ENCODE peak calls at places on chromosome 1, in seven cellular contexts. One of them, this sample, is unnamed.

GRCh38 chr1:24929876-24930702 is at the start of gene RUNX3:
- DNase-seq in fibroblast of lung: no peak
- DNase-seq in brain microvascular endothelial cell: no peak
- DNase-seq in HL-60: peak
- DNase-seq in glutamatergic neuron: no peak
- DNase-seq in left lung: peak
- DNase-seq in HFF-Myc: no peak
- DNase-seq in this sample: peak

GRCh38 chr1:162215902-162216301 is 146.4 kb downstream of the NOS1AP start:
- DNase-seq in fibroblast of lung: no peak
- DNase-seq in brain microvascular endothelial cell: no peak
- DNase-seq in HL-60: no peak
- DNase-seq in glutamatergic neuron: no peak
- DNase-seq in left lung: no peak
- DNase-seq in HFF-Myc: no peak
- DNase-seq in this sample: peak

GRCh38 chr1:54312874-54313316 is 93.3 kb downstream of the SSBP3 start:
- DNase-seq in fibroblast of lung: peak
- DNase-seq in brain microvascular endothelial cell: peak
- DNase-seq in HL-60: no peak
- DNase-seq in glutamatergic neuron: no peak
- DNase-seq in left lung: peak
- DNase-seq in HFF-Myc: peak
- DNase-seq in this sample: no peak

GRCh38 chr1:71046891-71047634 is 553 bp downstream of the PTGER3 start:
- DNase-seq in fibroblast of lung: no peak
- DNase-seq in brain microvascular endothelial cell: no peak
- DNase-seq in HL-60: no peak
- DNase-seq in glutamatergic neuron: peak
- DNase-seq in left lung: no peak
- DNase-seq in HFF-Myc: no peak
- DNase-seq in this sample: peak

GRCh38 chr1:71242239-71242638 is 161.4 kb upstream of the ZRANB2 start:
- DNase-seq in fibroblast of lung: peak
- DNase-seq in brain microvascular endothelial cell: no peak
- DNase-seq in HL-60: no peak
- DNase-seq in glutamatergic neuron: no peak
- DNase-seq in left lung: no peak
- DNase-seq in HFF-Myc: no peak
- DNase-seq in this sample: no peak

GRCh38 chr1:241947355-241947754 is 10.2 kb upstream of the BECN2 start:
- DNase-seq in fibroblast of lung: no peak
- DNase-seq in brain microvascular endothelial cell: no peak
- DNase-seq in HL-60: no peak
- DNase-seq in glutamatergic neuron: no peak
- DNase-seq in left lung: no peak
- DNase-seq in HFF-Myc: no peak
- DNase-seq in this sample: no peak

GRCh38 chr1:30757196-30757949 is at the start of gene LAPTM5:
- DNase-seq in fibroblast of lung: peak
- DNase-seq in brain microvascular endothelial cell: peak
- DNase-seq in HL-60: no peak
- DNase-seq in glutamatergic neuron: no peak
- DNase-seq in left lung: peak
- DNase-seq in HFF-Myc: peak
- DNase-seq in this sample: no peak

GRCh38 chr1:43288058-43288784 is 2.8 kb upstream of the C1orf210 start:
- DNase-seq in fibroblast of lung: no peak
- DNase-seq in brain microvascular endothelial cell: no peak
- DNase-seq in HL-60: no peak
- DNase-seq in glutamatergic neuron: no peak
- DNase-seq in left lung: no peak
- DNase-seq in HFF-Myc: no peak
- DNase-seq in this sample: no peak

GRCh38 chr1:234270103-234270502 is 103.2 kb upstream of the COA6 start:
- DNase-seq in fibroblast of lung: no peak
- DNase-seq in brain microvascular endothelial cell: no peak
- DNase-seq in HL-60: no peak
- DNase-seq in glutamatergic neuron: no peak
- DNase-seq in left lung: no peak
- DNase-seq in HFF-Myc: no peak
- DNase-seq in this sample: no peak

GRCh38 chr1:205061227-205061626 is 18.2 kb downstream of the CNTN2 start:
- DNase-seq in fibroblast of lung: no peak
- DNase-seq in brain microvascular endothelial cell: no peak
- DNase-seq in HL-60: no peak
- DNase-seq in glutamatergic neuron: no peak
- DNase-seq in left lung: no peak
- DNase-seq in HFF-Myc: no peak
- DNase-seq in this sample: no peak

GRCh38 chr1:15429701-15430149 is 8.5 kb upstream of the CTRC start:
- DNase-seq in fibroblast of lung: peak
- DNase-seq in brain microvascular endothelial cell: peak
- DNase-seq in HL-60: no peak
- DNase-seq in glutamatergic neuron: no peak
- DNase-seq in left lung: no peak
- DNase-seq in HFF-Myc: no peak
- DNase-seq in this sample: no peak

GRCh38 chr1:172699111-172699510 is 40.2 kb downstream of the FASLG start:
- DNase-seq in fibroblast of lung: no peak
- DNase-seq in brain microvascular endothelial cell: peak
- DNase-seq in HL-60: no peak
- DNase-seq in glutamatergic neuron: no peak
- DNase-seq in left lung: no peak
- DNase-seq in HFF-Myc: no peak
- DNase-seq in this sample: no peak

GRCh38 chr1:208858738-208859137 is 614.6 kb upstream of the PLXNA2 start:
- DNase-seq in fibroblast of lung: no peak
- DNase-seq in brain microvascular endothelial cell: no peak
- DNase-seq in HL-60: no peak
- DNase-seq in glutamatergic neuron: no peak
- DNase-seq in left lung: no peak
- DNase-seq in HFF-Myc: no peak
- DNase-seq in this sample: no peak

GRCh38 chr1:239841635-239842034 is 250.0 kb upstream of the FMN2 start:
- DNase-seq in fibroblast of lung: no peak
- DNase-seq in brain microvascular endothelial cell: no peak
- DNase-seq in HL-60: no peak
- DNase-seq in glutamatergic neuron: no peak
- DNase-seq in left lung: no peak
- DNase-seq in HFF-Myc: no peak
- DNase-seq in this sample: no peak

GRCh38 chr1:30451532-30452125 is 271.8 kb downstream of the MATN1 start:
- DNase-seq in fibroblast of lung: no peak
- DNase-seq in brain microvascular endothelial cell: no peak
- DNase-seq in HL-60: no peak
- DNase-seq in glutamatergic neuron: no peak
- DNase-seq in left lung: no peak
- DNase-seq in HFF-Myc: no peak
- DNase-seq in this sample: no peak

GRCh38 chr1:235367000-235367908 is at the start of gene TBCE:
- DNase-seq in fibroblast of lung: peak
- DNase-seq in brain microvascular endothelial cell: peak
- DNase-seq in HL-60: peak
- DNase-seq in glutamatergic neuron: peak
- DNase-seq in left lung: peak
- DNase-seq in HFF-Myc: peak
- DNase-seq in this sample: peak
- TF ChIP-seq CTCF in fibroblast of lung: no peak
- TF ChIP-seq CTCF in brain microvascular endothelial cell: peak
- TF ChIP-seq CTCF in HL-60: no peak
- TF ChIP-seq CTCF in glutamatergic neuron: no peak
- TF ChIP-seq CTCF in left lung: no peak
- TF ChIP-seq CTCF in HFF-Myc: no peak
- TF ChIP-seq CTCF in this sample: no peak

GRCh38 chr1:9719978-9720722 is 68.6 kb downstream of the PIK3CD start:
- DNase-seq in fibroblast of lung: no peak
- DNase-seq in brain microvascular endothelial cell: no peak
- DNase-seq in HL-60: no peak
- DNase-seq in glutamatergic neuron: no peak
- DNase-seq in left lung: no peak
- DNase-seq in HFF-Myc: no peak
- DNase-seq in this sample: no peak
- TF ChIP-seq CTCF in fibroblast of lung: no peak
- TF ChIP-seq CTCF in brain microvascular endothelial cell: no peak
- TF ChIP-seq CTCF in HL-60: no peak
- TF ChIP-seq CTCF in glutamatergic neuron: peak
- TF ChIP-seq CTCF in left lung: no peak
- TF ChIP-seq CTCF in HFF-Myc: no peak
- TF ChIP-seq CTCF in this sample: no peak

GRCh38 chr1:2468041-2468472 is 8.0 kb upstream of the PLCH2 start:
- DNase-seq in fibroblast of lung: peak
- DNase-seq in brain microvascular endothelial cell: no peak
- DNase-seq in HL-60: no peak
- DNase-seq in glutamatergic neuron: no peak
- DNase-seq in left lung: no peak
- DNase-seq in HFF-Myc: no peak
- DNase-seq in this sample: peak

GRCh38 chr1:2463396-2463795 is 12.7 kb upstream of the PLCH2 start:
- DNase-seq in fibroblast of lung: peak
- DNase-seq in brain microvascular endothelial cell: no peak
- DNase-seq in HL-60: no peak
- DNase-seq in glutamatergic neuron: no peak
- DNase-seq in left lung: no peak
- DNase-seq in HFF-Myc: no peak
- DNase-seq in this sample: no peak

GRCh38 chr1:2466834-2467554 is 9.1 kb upstream of the PLCH2 start:
- DNase-seq in fibroblast of lung: no peak
- DNase-seq in brain microvascular endothelial cell: no peak
- DNase-seq in HL-60: no peak
- DNase-seq in glutamatergic neuron: peak
- DNase-seq in left lung: no peak
- DNase-seq in HFF-Myc: no peak
- DNase-seq in this sample: peak

GRCh38 chr1:2466270-2466665 is 9.8 kb upstream of the PLCH2 start:
- DNase-seq in fibroblast of lung: no peak
- DNase-seq in brain microvascular endothelial cell: no peak
- DNase-seq in HL-60: no peak
- DNase-seq in glutamatergic neuron: no peak
- DNase-seq in left lung: no peak
- DNase-seq in HFF-Myc: no peak
- DNase-seq in this sample: no peak

DNA sequence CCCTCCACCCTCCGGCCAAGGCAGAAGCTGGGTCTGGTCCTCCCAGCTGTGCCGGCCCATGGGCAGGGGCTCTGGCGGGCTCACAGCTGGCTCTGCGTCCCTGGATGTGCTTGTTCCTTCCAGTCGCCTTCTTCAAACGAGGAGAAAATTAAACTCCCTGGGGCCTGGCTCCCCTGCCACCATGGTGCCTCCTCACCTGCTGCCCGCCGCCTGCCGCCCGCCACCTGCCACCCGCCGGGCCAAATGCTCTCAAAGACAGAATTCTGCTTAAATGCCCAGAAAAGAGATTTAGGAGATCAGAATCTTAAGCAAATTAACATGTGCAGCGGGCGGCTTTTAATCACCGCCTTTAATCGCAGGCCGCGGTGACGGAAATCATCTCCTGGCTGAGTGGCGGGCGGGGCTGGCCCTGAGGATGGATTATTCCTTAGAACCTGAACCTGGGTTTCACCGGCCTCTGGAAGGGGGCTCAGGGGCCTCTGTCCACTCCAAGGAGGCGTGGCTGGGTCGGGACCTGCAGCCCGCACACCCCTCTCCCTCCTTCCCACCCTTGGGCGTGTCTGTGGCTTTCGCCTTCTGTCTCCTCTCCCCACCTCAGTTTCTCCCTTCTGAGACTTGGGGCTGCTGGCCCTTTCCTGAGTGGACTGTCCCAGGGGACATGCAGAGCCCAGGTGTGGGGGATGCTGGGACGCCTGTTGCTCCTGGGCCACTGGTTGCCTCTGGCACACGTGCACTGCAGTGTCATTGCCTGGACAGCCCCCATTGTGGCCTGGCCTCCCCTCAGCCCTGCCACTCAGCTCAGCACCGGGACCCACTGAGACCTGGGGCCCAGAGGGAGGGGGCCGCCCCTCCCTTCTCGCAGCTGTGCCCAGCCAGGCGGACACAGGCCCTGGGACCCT is 10.5 kb upstream of the PLCH2 start:
- DNase-seq in fibroblast of lung: no peak
- DNase-seq in brain microvascular endothelial cell: no peak
- DNase-seq in HL-60: no peak
- DNase-seq in glutamatergic neuron: no peak
- DNase-seq in left lung: no peak
- DNase-seq in HFF-Myc: no peak
- DNase-seq in this sample: no peak
- TF ChIP-seq CTCF in fibroblast of lung: no peak
- TF ChIP-seq CTCF in brain microvascular endothelial cell: no peak
- TF ChIP-seq CTCF in HL-60: no peak
- TF ChIP-seq CTCF in glutamatergic neuron: no peak
- TF ChIP-seq CTCF in left lung: no peak
- TF ChIP-seq CTCF in HFF-Myc: no peak
- TF ChIP-seq CTCF in this sample: no peak

GRCh38 chr1:224450956-224451350 is 16.4 kb upstream of the WDR26 start:
- DNase-seq in fibroblast of lung: no peak
- DNase-seq in brain microvascular endothelial cell: no peak
- DNase-seq in HL-60: no peak
- DNase-seq in glutamatergic neuron: no peak
- DNase-seq in left lung: no peak
- DNase-seq in HFF-Myc: no peak
- DNase-seq in this sample: no peak

GRCh38 chr1:224458296-224458695 is 23.7 kb upstream of the WDR26 start:
- DNase-seq in fibroblast of lung: no peak
- DNase-seq in brain microvascular endothelial cell: no peak
- DNase-seq in HL-60: no peak
- DNase-seq in glutamatergic neuron: no peak
- DNase-seq in left lung: no peak
- DNase-seq in HFF-Myc: no peak
- DNase-seq in this sample: no peak

GRCh38 chr1:224456637-224456953 is 22.0 kb upstream of the WDR26 start:
- DNase-seq in fibroblast of lung: no peak
- DNase-seq in brain microvascular endothelial cell: no peak
- DNase-seq in HL-60: peak
- DNase-seq in glutamatergic neuron: no peak
- DNase-seq in left lung: no peak
- DNase-seq in HFF-Myc: no peak
- DNase-seq in this sample: no peak

GRCh38 chr1:224457782-224458144 is 23.2 kb upstream of the WDR26 start:
- DNase-seq in fibroblast of lung: no peak
- DNase-seq in brain microvascular endothelial cell: no peak
- DNase-seq in HL-60: no peak
- DNase-seq in glutamatergic neuron: no peak
- DNase-seq in left lung: no peak
- DNase-seq in HFF-Myc: no peak
- DNase-seq in this sample: no peak

DNA sequence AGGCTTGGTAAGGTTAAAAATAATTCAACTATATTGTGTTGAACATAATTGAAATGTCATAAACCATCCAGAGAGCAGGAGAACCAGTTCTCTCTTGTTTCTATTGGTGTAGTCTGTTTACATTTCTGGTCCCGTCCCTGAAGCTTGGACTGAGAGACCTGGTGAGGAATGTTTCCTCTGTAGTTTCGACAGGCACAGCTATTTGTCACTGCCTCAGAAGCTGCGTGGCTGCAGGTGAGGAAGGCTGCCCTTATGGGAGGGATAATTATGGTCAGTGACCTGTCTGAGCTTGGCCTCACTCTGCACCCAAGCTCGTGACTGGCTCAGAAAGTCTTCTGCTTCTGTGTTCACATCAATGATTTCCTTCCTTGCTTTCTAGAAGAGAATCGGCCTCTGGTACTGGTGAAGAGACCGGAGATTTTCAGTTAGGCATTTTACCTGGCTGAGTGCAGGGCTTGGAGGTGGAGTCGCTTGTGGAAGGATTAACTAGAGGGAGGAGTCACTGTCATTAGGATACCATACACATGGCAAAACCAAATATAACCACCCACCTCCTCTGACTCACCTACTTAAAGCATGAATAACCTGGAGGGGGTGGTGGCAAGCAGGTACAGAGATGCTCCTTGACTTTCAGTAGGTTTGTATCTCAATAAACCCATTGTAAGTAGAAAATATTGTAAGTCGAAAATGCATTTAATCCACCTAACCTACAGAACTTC is 19.9 kb upstream of the WDR26 start:
- DNase-seq in fibroblast of lung: no peak
- DNase-seq in brain microvascular endothelial cell: no peak
- DNase-seq in HL-60: no peak
- DNase-seq in glutamatergic neuron: no peak
- DNase-seq in left lung: no peak
- DNase-seq in HFF-Myc: no peak
- DNase-seq in this sample: peak
- TF ChIP-seq CTCF in fibroblast of lung: no peak
- TF ChIP-seq CTCF in brain microvascular endothelial cell: no peak
- TF ChIP-seq CTCF in HL-60: no peak
- TF ChIP-seq CTCF in glutamatergic neuron: no peak
- TF ChIP-seq CTCF in left lung: no peak
- TF ChIP-seq CTCF in HFF-Myc: no peak
- TF ChIP-seq CTCF in this sample: no peak